ENCODE peak calls at places on chromosomes 3 and 15, in six cellular contexts. T is brain microvascular endothelial cell, C is choroid plexus epithelial cell, B is epithelial cell of esophagus, Z is foreskin fibroblast, E is stomach. D is an unnamed sample.

GRCh38 chr15:45635191-45635638 is 386 bp downstream of the SQOR start:
- DNase-seq in T (no peak), C (peak; percentile 10), B (peak; percentile 58), Z (no peak), E (peak; percentile 73), D (no peak)

GRCh38 chr3:13497386-13497785 is 17.3 kb downstream of the HDAC11 start:
- DNase-seq in T (no peak), C (no peak), B (no peak), Z (no peak), E (no peak), D (no peak)

GRCh38 chr3:15405448-15406050 is 21.8 kb downstream of the METTL6 start:
- DNase-seq in T (peak; percentile 40), C (peak; percentile 87), B (peak; percentile 67), Z (peak; percentile 39), E (no peak), D (no peak)

GRCh38 chr3:153602801-153603200 is 440.8 kb downstream of the RAP2B start:
- DNase-seq in T (no peak), C (no peak), B (no peak), Z (peak; percentile 16), E (no peak), D (no peak)

GRCh38 chr3:150635076-150635475 is 32.0 kb downstream of the SELENOT start:
- DNase-seq in T (no peak), C (peak; percentile 7), B (no peak), Z (no peak), E (no peak), D (no peak)

GRCh38 chr3:4350789-4351163 is 47.6 kb downstream of the SETMAR start:
- DNase-seq in T (peak; percentile 44), C (peak; percentile 83), B (peak; percentile 67), Z (peak; percentile 32), E (no peak), D (peak; percentile 45)

GRCh38 chr3:17639257-17639656 is 103.2 kb downstream of the TBC1D5 start:
- DNase-seq in T (peak; percentile 28), C (peak; percentile 71), B (peak; percentile 68), Z (peak; percentile 58), E (no peak), D (no peak)

GRCh38 chr3:55165278-55165677 is 237.4 kb upstream of the LRTM1 start:
- DNase-seq in T (no peak), C (peak; percentile 44), B (no peak), Z (peak; percentile 50), E (no peak), D (no peak)

GRCh38 chr3:195855471-195856409 is 44.0 kb upstream of the MUC4 start:
- DNase-seq in T (no peak), C (no peak), B (peak; percentile 59), Z (no peak), E (no peak), D (no peak)

GRCh38 chr15:85993116-85993515 is 86.6 kb upstream of the AGBL1 start:
- DNase-seq in T (no peak), C (no peak), B (peak; percentile 18), Z (no peak), E (no peak), D (no peak)

GRCh38 chr3:18302517-18302916 is 122.6 kb downstream of the SATB1 start:
- DNase-seq in T (no peak), C (peak; percentile 3), B (peak; percentile 88), Z (peak; percentile 20), E (no peak), D (peak; percentile 11)

GRCh38 chr3:87191175-87191574 is 35.9 kb upstream of the CHMP2B start:
- DNase-seq in T (no peak), C (no peak), B (no peak), Z (no peak), E (no peak), D (no peak)

GRCh38 chr3:38255627-38256026 is 10.0 kb upstream of the SLC22A13 start:
- DNase-seq in T (no peak), C (no peak), B (no peak), Z (no peak), E (no peak), D (no peak)

GRCh38 chr3:45026038-45026437 is at the start of gene CLEC3B:
- DNase-seq in T (peak; percentile 47), C (peak; percentile 59), B (no peak), Z (peak; percentile 67), E (no peak), D (no peak)

GRCh38 chr15:79721256-79721655 is 175.6 kb downstream of the MTHFS start:
- DNase-seq in T (no peak), C (no peak), B (no peak), Z (peak; percentile 32), E (no peak), D (no peak)

GRCh38 chr15:35713733-35714132 is 167.8 kb upstream of the DPH6 start:
- DNase-seq in T (peak; percentile 72), C (peak; percentile 81), B (peak; percentile 97), Z (no peak), E (no peak), D (no peak)

GRCh38 chr3:127157181-127157828 is 35.6 kb upstream of the PRR23E start:
- DNase-seq in T (no peak), C (no peak), B (no peak), Z (no peak), E (no peak), D (no peak)

DNA sequence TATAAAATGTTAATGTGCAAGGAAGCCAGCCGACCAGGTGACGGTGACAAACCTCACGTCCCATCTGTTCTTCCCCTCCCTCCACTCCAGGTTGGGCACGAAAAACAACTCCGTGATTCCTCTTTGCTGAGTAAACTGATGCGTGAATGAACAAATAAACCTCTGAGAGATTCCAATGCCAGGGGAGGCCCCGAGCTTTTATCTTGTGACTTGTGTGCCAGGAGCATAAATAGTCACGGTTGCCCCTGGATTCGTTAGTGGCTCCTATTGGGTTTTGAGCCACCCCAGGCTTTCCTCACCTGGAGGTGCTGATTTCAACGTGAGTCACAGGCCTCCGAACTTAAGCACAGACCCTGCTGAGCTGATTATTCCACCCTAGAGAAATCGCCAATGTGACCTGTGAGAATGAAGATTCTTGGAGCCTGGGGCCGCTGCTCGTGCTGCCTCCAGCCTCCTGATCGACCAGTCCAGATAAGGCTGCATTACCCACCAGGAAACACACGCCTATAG is 119.2 kb downstream of the SHQ1 start:
- DNase-seq in T (no peak), C (no peak), B (peak; percentile 62), Z (no peak), E (no peak), D (no peak)
- H3K4me3 ChIP-seq in T (no peak overlapping the region), C (no peak overlapping the region), B (no peak overlapping the region), Z (no peak overlapping the region), E (no peak overlapping the region), D (no peak overlapping the region)

GRCh38 chr15:88664151-88664778 is 25.4 kb downstream of the ISG20 start:
- DNase-seq in T (no peak), C (peak; percentile 28), B (no peak), Z (no peak), E (peak; percentile 43), D (no peak)
- TF ChIP-seq CTCF in T (peak; percentile 23), C (peak; percentile 24), B (peak; percentile 13), Z (no peak), E (no peak), D (peak; percentile 19)

GRCh38 chr15:74726774-74727164 is 1.4 kb upstream of the CYP1A1 start:
- DNase-seq in T (no peak), C (no peak), B (no peak), Z (no peak), E (no peak), D (no peak)
- H3K4me3 ChIP-seq in T (peak overlapping the region; percentile 47), C (peak overlapping the region; percentile 47), B (no peak overlapping the region), Z (peak overlapping the region; percentile 44), E (peak overlapping the region; percentile 74), D (peak overlapping the region; percentile 31)

GRCh38 chr15:38427380-38427779 is 26.5 kb upstream of the FAM98B start:
- DNase-seq in T (no peak), C (no peak), B (no peak), Z (no peak), E (no peak), D (no peak)
- TF ChIP-seq CTCF in T (no peak), C (no peak), B (no peak), Z (no peak), E (no peak), D (no peak)

GRCh38 chr15:72778796-72779195 is 4.8 kb downstream of the ADPGK start:
- DNase-seq in T (no peak), C (no peak), B (no peak), Z (no peak), E (no peak), D (no peak)
- H3K4me3 ChIP-seq in T (no peak overlapping the region), C (no peak overlapping the region), B (no peak overlapping the region), Z (no peak overlapping the region), E (no peak overlapping the region), D (no peak overlapping the region)

D was measured in HFF-Myc.